ENCODE peak calls at places on chromosomes 12 and 14, in five cellular contexts. L is bronchial epithelial cell, C is ecto neural progenitor cell, V is germinal center, E is NCI-H1105 treated with DMSO at 0.1 percent for 48 hours. Q is an unnamed sample.

GRCh38 chr12:12791756-12792346 is 6.4 kb downstream of the APOLD1 start:
- DNase-seq in L (no peak), C (no peak), V (no peak), E (peak), Q (peak)

GRCh38 chr12:42190376-42190775 is 45.7 kb upstream of the GXYLT1 start:
- DNase-seq in L (no peak), C (no peak), V (no peak), E (no peak), Q (no peak)

GRCh38 chr12:124030510-124030909 is 57.5 kb downstream of the ZNF664 start:
- DNase-seq in L (no peak), C (no peak), V (no peak), E (no peak), Q (no peak)

GRCh38 chr12:86138770-86139169 is 117.4 kb downstream of the MGAT4C start:
- DNase-seq in L (no peak), C (no peak), V (no peak), E (no peak), Q (no peak)

GRCh38 chr14:95496690-95497241 is 19.7 kb downstream of the SYNE3 start:
- DNase-seq in L (no peak), C (no peak), V (no peak), E (no peak), Q (no peak)

GRCh38 chr12:132659146-132659545 is 28.0 kb downstream of the POLE start:
- DNase-seq in L (no peak), C (no peak), V (no peak), E (no peak), Q (no peak)

GRCh38 chr14:47186491-47186890 is 488.9 kb downstream of the MDGA2 start:
- DNase-seq in L (peak), C (no peak), V (no peak), E (peak), Q (no peak)

GRCh38 chr14:85088231-85088630 is 441.7 kb upstream of the FLRT2 start:
- DNase-seq in L (peak), C (no peak), V (no peak), E (no peak), Q (no peak)

GRCh38 chr14:105089746-105090492 is 24.7 kb upstream of the GPR132 start:
- DNase-seq in L (no peak), C (no peak), V (no peak), E (no peak), Q (peak)

GRCh38 chr14:71591929-71592328 is 340.3 kb upstream of the RGS6 start:
- DNase-seq in L (peak), C (no peak), V (no peak), E (no peak), Q (no peak)

GRCh38 chr14:95535226-95536021 is 574 bp downstream of the GLRX5 start:
- DNase-seq in L (no peak), C (no peak), V (peak), E (no peak), Q (no peak)

GRCh38 chr12:65443038-65443437 is 164.6 kb downstream of the MSRB3 start:
- DNase-seq in L (no peak), C (no peak), V (no peak), E (no peak), Q (no peak)

GRCh38 chr12:92064420-92064819 is 81.2 kb downstream of the BTG1 start:
- DNase-seq in L (no peak), C (no peak), V (no peak), E (peak), Q (peak)

GRCh38 chr12:15800278-15800677 is 11.1 kb upstream of the EPS8 start:
- DNase-seq in L (peak), C (no peak), V (no peak), E (no peak), Q (no peak)

GRCh38 chr12:6735448-6736191 is 11.8 kb downstream of the COPS7A start:
- DNase-seq in L (peak), C (peak), V (no peak), E (peak), Q (peak)

GRCh38 chr14:89428556-89429196 is 11.6 kb upstream of the FOXN3 start:
- DNase-seq in L (peak), C (no peak), V (no peak), E (peak), Q (peak)